ENCODE peak calls at places on chromosomes 3 and 15, in seven cellular contexts. J is stimulated activated CD4-positive, alpha-beta T cell treated with anti-CD3 and anti-CD28 coated beads, Interleukin-12 subunit alpha, Interleukin-12 subunit beta, amount 100 ng/mL, for 4 hours; T is effector memory CD8-positive, alpha-beta T cell; N is BJ; H is uterus; D is mucosa of gallbladder; Q is HTR-8/SVneo. U is an unnamed sample.

GRCh38 chr3:8457039-8457438 is 44.6 kb upstream of the LMCD1 start:
- DNase-seq in J (no peak), T (no peak), N (no peak), H (no peak), D (no peak), Q (no peak), U (no peak)

GRCh38 chr3:24387493-24387892 is 107.2 kb downstream of the THRB start:
- DNase-seq in J (no peak), T (no peak), N (no peak), H (no peak), D (no peak), Q (peak), U (no peak)

GRCh38 chr3:80051602-80051962 is 283.8 kb upstream of the ROBO1 start:
- DNase-seq in J (no peak), T (no peak), N (no peak), H (no peak), D (no peak), Q (no peak), U (no peak)

GRCh38 chr3:52530918-52531635 is 2.6 kb downstream of the NT5DC2 start:
- DNase-seq in J (no peak), T (no peak), N (no peak), H (no peak), D (no peak), Q (no peak), U (no peak)

GRCh38 chr3:53155763-53156162 is 5.2 kb upstream of the PRKCD start:
- DNase-seq in J (no peak), T (no peak), N (no peak), H (no peak), D (peak), Q (no peak), U (peak)

GRCh38 chr3:110576962-110577361 is 494.7 kb upstream of the NECTIN3 start:
- DNase-seq in J (no peak), T (no peak), N (peak), H (no peak), D (no peak), Q (peak), U (peak)

GRCh38 chr15:45495588-45495987 is 27.0 kb downstream of the SLC30A4 start:
- DNase-seq in J (no peak), T (no peak), N (no peak), H (no peak), D (no peak), Q (no peak), U (no peak)

GRCh38 chr3:45322616-45323015 is 65.8 kb upstream of the LARS2 start:
- DNase-seq in J (no peak), T (no peak), N (no peak), H (no peak), D (no peak), Q (no peak), U (no peak)

GRCh38 chr15:100718075-100718980 is 115.9 kb downstream of the ASB7 start:
- DNase-seq in J (no peak), T (no peak), N (no peak), H (no peak), D (peak), Q (no peak), U (peak)

GRCh38 chr3:125379483-125379882 is 4.4 kb upstream of the ZNF148 start:
- DNase-seq in J (no peak), T (no peak), N (no peak), H (no peak), D (no peak), Q (no peak), U (no peak)